ENCODE peak calls at places on chromosomes 5 and 9, in ten cellular contexts. R is kidney epithelial cell, J is heart left ventricle, N is Peyer's patch, S is lower lobe of right lung, A is astrocyte of the spinal cord, T is endothelial cell of umbilical vein, H is psoas muscle, C is coronary artery, Z is PC-9. D is an unnamed sample.

GRCh38 chr5:181189363-181189961 is 15.5 kb downstream of the TRIM7 start:
- DNase-seq in R (no peak), J (peak), N (no peak), S (no peak), A (peak), T (peak), H (no peak), C (no peak), Z (no peak), D (peak)

GRCh38 chr9:115254781-115255180 is 136.8 kb upstream of the TNC start:
- DNase-seq in R (no peak), J (no peak), N (no peak), S (no peak), A (no peak), T (no peak), H (no peak), C (no peak), Z (no peak), D (no peak)

GRCh38 chr5:146461319-146461718 is 14.2 kb downstream of the TCERG1 start:
- DNase-seq in R (no peak), J (no peak), N (no peak), S (no peak), A (peak), T (peak), H (no peak), C (no peak), Z (no peak), D (peak)

GRCh38 chr5:130995254-130995515 is 169.9 kb downstream of the HINT1 start:
- DNase-seq in R (no peak), J (no peak), N (no peak), S (no peak), A (no peak), T (no peak), H (no peak), C (no peak), Z (no peak), D (no peak)

GRCh38 chr5:155004138-155004744 is 9.3 kb upstream of the KIF4B start:
- DNase-seq in R (no peak), J (no peak), N (peak), S (no peak), A (no peak), T (peak), H (no peak), C (no peak), Z (peak), D (peak)

GRCh38 chr9:90095682-90096081 is 490.9 kb downstream of the GADD45G start:
- DNase-seq in R (no peak), J (no peak), N (no peak), S (no peak), A (no peak), T (no peak), H (peak), C (no peak), Z (no peak), D (no peak)

GRCh38 chr5:127650649-127651048 is 1.8 kb downstream of the CTXN3 start:
- DNase-seq in R (peak), J (no peak), N (no peak), S (no peak), A (peak), T (no peak), H (no peak), C (no peak), Z (no peak), D (peak)

GRCh38 chr5:79030663-79031480 is 38.6 kb downstream of the DMGDH start:
- DNase-seq in R (peak), J (no peak), N (no peak), S (no peak), A (no peak), T (no peak), H (no peak), C (no peak), Z (no peak), D (no peak)

GRCh38 chr5:43367909-43368648 is 44.1 kb downstream of the CCL28 start:
- DNase-seq in R (no peak), J (no peak), N (no peak), S (no peak), A (peak), T (peak), H (no peak), C (no peak), Z (no peak), D (peak)

DNA sequence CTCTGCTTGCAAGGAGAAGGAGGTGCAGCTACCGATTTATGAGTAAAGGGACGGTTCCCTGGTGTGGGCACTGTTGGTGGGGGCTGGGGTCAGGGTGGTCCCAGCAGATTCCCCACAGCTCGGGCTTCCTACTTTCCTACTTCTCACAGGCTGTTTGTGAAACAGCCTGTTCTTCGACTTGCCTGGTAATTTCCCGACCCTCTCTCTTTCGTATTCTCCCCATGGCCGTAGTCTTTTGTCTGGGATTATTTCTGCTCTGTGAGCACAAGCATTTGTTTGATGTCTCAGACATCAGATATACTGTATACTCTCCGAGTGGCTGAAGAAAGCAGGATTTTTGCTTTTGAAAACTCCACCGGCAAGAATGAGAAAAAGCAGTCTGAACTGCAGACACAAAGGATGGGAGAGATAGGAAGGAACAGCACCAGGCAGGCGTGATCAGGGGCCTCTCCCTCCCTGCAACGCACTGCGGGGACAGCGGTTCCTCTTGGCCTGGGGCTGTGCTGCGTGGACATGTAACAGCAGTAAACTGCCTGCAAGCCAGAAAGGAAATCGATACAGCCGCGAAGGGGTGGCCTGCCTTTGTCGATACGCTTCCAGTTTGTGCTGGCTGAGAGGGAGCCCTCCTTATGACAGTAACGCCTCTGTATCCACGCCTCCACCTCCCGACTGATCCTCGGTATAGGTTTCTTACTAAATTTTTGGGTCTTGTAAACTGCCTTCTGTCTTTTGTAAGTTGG is 313.9 kb upstream of the TLE4 start:
- DNase-seq in R (no peak), J (no peak), N (no peak), S (no peak), A (peak), T (no peak), H (no peak), C (no peak), Z (no peak), D (no peak)
- H3K4me3 ChIP-seq in R (no peak), J (no peak), N (no peak), S (no peak), A (peak), T (no peak), H (no peak), C (peak), Z (no peak), D (no peak)

GRCh38 chr5:94093300-94093699 is 351.9 kb upstream of the POU5F2 start:
- DNase-seq in R (no peak), J (no peak), N (no peak), S (no peak), A (no peak), T (no peak), H (no peak), C (no peak), Z (no peak), D (no peak)
- TF ChIP-seq CTCF in R (no peak), J (no peak), N (no peak), S (no peak), A (no peak), T (no peak), H (no peak), C (no peak), Z (no peak), D (no peak)

GRCh38 chr9:96021616-96022444 is 146.3 kb downstream of the ERCC6L2 start:
- DNase-seq in R (no peak), J (peak), N (peak), S (no peak), A (no peak), T (no peak), H (no peak), C (no peak), Z (no peak), D (no peak)

GRCh38 chr9:96015876-96016686 is 140.6 kb downstream of the ERCC6L2 start:
- DNase-seq in R (no peak), J (no peak), N (no peak), S (no peak), A (peak), T (no peak), H (no peak), C (no peak), Z (no peak), D (no peak)

GRCh38 chr9:96020822-96021615 is 145.5 kb downstream of the ERCC6L2 start:
- DNase-seq in R (no peak), J (peak), N (peak), S (no peak), A (peak), T (peak), H (no peak), C (no peak), Z (no peak), D (peak)

GRCh38 chr9:96022445-96023031 is 147.0 kb downstream of the ERCC6L2 start:
- DNase-seq in R (no peak), J (peak), N (peak), S (peak), A (no peak), T (no peak), H (no peak), C (no peak), Z (no peak), D (no peak)

DNA sequence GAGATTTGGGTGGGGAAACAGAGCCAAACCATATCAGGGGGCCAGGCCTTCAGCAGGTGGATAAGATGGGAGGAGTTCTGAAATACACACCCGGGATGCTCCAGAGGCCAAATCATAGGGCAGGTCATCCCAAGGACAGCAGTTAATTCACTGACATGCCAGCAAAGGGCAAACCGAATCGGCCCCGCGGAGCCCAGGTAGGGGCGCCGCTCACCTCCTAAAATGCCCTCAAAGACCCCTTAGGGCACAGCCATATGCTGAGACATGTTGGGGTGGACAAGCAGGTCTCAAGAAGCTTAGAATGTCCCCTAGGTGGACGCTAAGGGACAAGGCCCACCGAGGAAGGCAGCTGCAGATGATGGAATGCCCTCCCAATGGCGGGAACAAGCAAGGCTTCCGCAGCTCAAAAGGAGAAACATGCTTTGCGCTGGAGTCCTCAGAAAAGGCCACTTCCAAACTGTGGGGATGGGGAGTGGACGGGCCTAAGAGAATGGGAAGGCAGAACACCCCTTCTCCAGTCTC is 144.9 kb downstream of the ERCC6L2 start:
- DNase-seq in R (no peak), J (no peak), N (no peak), S (no peak), A (no peak), T (no peak), H (no peak), C (no peak), Z (no peak), D (no peak)
- H3K4me3 ChIP-seq in R (peak), J (peak), N (peak), S (peak), A (peak), T (peak), H (peak), C (peak), Z (no peak), D (peak)

DNA sequence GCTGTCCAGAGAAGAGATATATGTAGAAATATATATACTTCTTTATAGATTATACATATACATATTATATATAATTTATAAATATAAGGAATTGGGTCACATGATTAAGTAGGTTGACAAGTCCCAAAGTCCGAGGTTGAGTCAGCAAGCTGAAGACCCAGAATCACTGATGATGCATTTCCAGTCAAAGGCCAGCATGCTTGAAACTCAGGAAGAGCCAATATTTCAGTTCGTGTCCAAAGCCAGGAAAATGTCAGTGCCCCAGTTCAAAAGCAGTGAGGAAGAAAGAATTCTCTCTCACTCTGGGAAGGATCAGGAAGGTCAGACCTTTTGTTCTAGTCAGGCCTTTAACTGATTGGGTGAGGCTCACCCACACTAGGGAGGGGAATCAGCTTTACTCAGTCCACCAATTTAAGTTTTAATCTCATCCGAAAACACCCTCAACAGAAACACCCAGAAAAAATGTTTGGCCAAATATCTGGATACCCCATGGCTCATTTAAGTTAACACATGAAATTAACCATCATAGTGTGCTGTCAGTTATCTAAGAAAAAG is 42.0 kb upstream of the LVRN start:
- DNase-seq in R (no peak), J (no peak), N (no peak), S (no peak), A (no peak), T (peak), H (no peak), C (no peak), Z (no peak), D (no peak)
- TF ChIP-seq CTCF in R (no peak), J (no peak), N (no peak), S (no peak), A (no peak), T (no peak), H (no peak), C (no peak), Z (no peak), D (no peak)

GRCh38 chr5:59241564-59241963 is 652.0 kb downstream of the PDE4D start:
- DNase-seq in R (no peak), J (no peak), N (no peak), S (no peak), A (no peak), T (no peak), H (no peak), C (no peak), Z (no peak), D (peak)
- H3K4me3 ChIP-seq in R (no peak), J (no peak), N (no peak), S (no peak), A (no peak), T (no peak), H (no peak), C (no peak), Z (no peak), D (no peak)

GRCh38 chr5:148864113-148864841 is 37.9 kb downstream of the ADRB2 start:
- DNase-seq in R (no peak), J (peak), N (no peak), S (peak), A (no peak), T (peak), H (no peak), C (no peak), Z (no peak), D (peak)
- TF ChIP-seq CTCF in R (no peak), J (no peak), N (no peak), S (no peak), A (no peak), T (no peak), H (no peak), C (no peak), Z (no peak), D (no peak)

D was measured in choroid plexus epithelial cell.